ENCODE peak calls at places on chromosome 16, in ten cellular contexts. One of them, this sample, is unnamed.

GRCh38 chr16:68401871-68402747 is 46.2 kb downstream of the SMPD3 start:
- DNase-seq in AG04450: no peak
- DNase-seq in psoas muscle: no peak
- DNase-seq in cardiac muscle cell: no peak
- DNase-seq in stimulated activated CD4-positive, alpha-beta T cell treated with anti-CD3 and anti-CD28 coated beads, Interleukin-1b, Interleukin-23, amount 100 ng/mL, for 48 hours: peak
- DNase-seq in ascending aorta: no peak
- DNase-seq in NCI-H146: no peak
- DNase-seq in GM13976: no peak
- DNase-seq in SW480: peak
- DNase-seq in fibroblast of lung: peak
- DNase-seq in this sample: peak

GRCh38 chr16:50102046-50102756 is 36.4 kb downstream of the HEATR3 start:
- DNase-seq in AG04450: peak
- DNase-seq in psoas muscle: no peak
- DNase-seq in cardiac muscle cell: no peak
- DNase-seq in stimulated activated CD4-positive, alpha-beta T cell treated with anti-CD3 and anti-CD28 coated beads, Interleukin-1b, Interleukin-23, amount 100 ng/mL, for 48 hours: peak
- DNase-seq in ascending aorta: no peak
- DNase-seq in NCI-H146: no peak
- DNase-seq in GM13976: peak
- DNase-seq in SW480: no peak
- DNase-seq in fibroblast of lung: peak
- DNase-seq in this sample: peak

GRCh38 chr16:84613408-84614071 is 4.3 kb downstream of the COTL1 start:
- DNase-seq in AG04450: no peak
- DNase-seq in psoas muscle: no peak
- DNase-seq in cardiac muscle cell: no peak
- DNase-seq in stimulated activated CD4-positive, alpha-beta T cell treated with anti-CD3 and anti-CD28 coated beads, Interleukin-1b, Interleukin-23, amount 100 ng/mL, for 48 hours: no peak
- DNase-seq in ascending aorta: no peak
- DNase-seq in NCI-H146: no peak
- DNase-seq in GM13976: no peak
- DNase-seq in SW480: no peak
- DNase-seq in fibroblast of lung: no peak
- DNase-seq in this sample: no peak

GRCh38 chr16:51383909-51384308 is 232.8 kb upstream of the SALL1 start:
- DNase-seq in AG04450: no peak
- DNase-seq in psoas muscle: no peak
- DNase-seq in cardiac muscle cell: no peak
- DNase-seq in stimulated activated CD4-positive, alpha-beta T cell treated with anti-CD3 and anti-CD28 coated beads, Interleukin-1b, Interleukin-23, amount 100 ng/mL, for 48 hours: no peak
- DNase-seq in ascending aorta: no peak
- DNase-seq in NCI-H146: no peak
- DNase-seq in GM13976: no peak
- DNase-seq in SW480: no peak
- DNase-seq in fibroblast of lung: no peak
- DNase-seq in this sample: no peak

GRCh38 chr16:85514601-85515318 is 98.4 kb upstream of the GSE1 start:
- DNase-seq in AG04450: peak
- DNase-seq in psoas muscle: peak
- DNase-seq in cardiac muscle cell: no peak
- DNase-seq in stimulated activated CD4-positive, alpha-beta T cell treated with anti-CD3 and anti-CD28 coated beads, Interleukin-1b, Interleukin-23, amount 100 ng/mL, for 48 hours: no peak
- DNase-seq in ascending aorta: peak
- DNase-seq in NCI-H146: no peak
- DNase-seq in GM13976: no peak
- DNase-seq in SW480: peak
- DNase-seq in fibroblast of lung: peak
- DNase-seq in this sample: peak

GRCh38 chr16:87146676-87147075 is 170.5 kb downstream of the C16orf95 start:
- DNase-seq in AG04450: no peak
- DNase-seq in psoas muscle: no peak
- DNase-seq in cardiac muscle cell: peak
- DNase-seq in stimulated activated CD4-positive, alpha-beta T cell treated with anti-CD3 and anti-CD28 coated beads, Interleukin-1b, Interleukin-23, amount 100 ng/mL, for 48 hours: no peak
- DNase-seq in ascending aorta: no peak
- DNase-seq in NCI-H146: no peak
- DNase-seq in GM13976: no peak
- DNase-seq in SW480: no peak
- DNase-seq in fibroblast of lung: no peak
- DNase-seq in this sample: no peak

GRCh38 chr16:30896203-30896889 is at the start of gene CTF1:
- DNase-seq in AG04450: peak
- DNase-seq in psoas muscle: peak
- DNase-seq in cardiac muscle cell: peak
- DNase-seq in stimulated activated CD4-positive, alpha-beta T cell treated with anti-CD3 and anti-CD28 coated beads, Interleukin-1b, Interleukin-23, amount 100 ng/mL, for 48 hours: no peak
- DNase-seq in ascending aorta: peak
- DNase-seq in NCI-H146: peak
- DNase-seq in GM13976: no peak
- DNase-seq in SW480: no peak
- DNase-seq in fibroblast of lung: peak
- DNase-seq in this sample: peak

GRCh38 chr16:29790949-29791844 is 646 bp downstream of the KIF22 start:
- DNase-seq in AG04450: no peak
- DNase-seq in psoas muscle: no peak
- DNase-seq in cardiac muscle cell: no peak
- DNase-seq in stimulated activated CD4-positive, alpha-beta T cell treated with anti-CD3 and anti-CD28 coated beads, Interleukin-1b, Interleukin-23, amount 100 ng/mL, for 48 hours: no peak
- DNase-seq in ascending aorta: no peak
- DNase-seq in NCI-H146: peak
- DNase-seq in GM13976: no peak
- DNase-seq in SW480: no peak
- DNase-seq in fibroblast of lung: no peak
- DNase-seq in this sample: no peak

GRCh38 chr16:49150341-49150740 is 131.3 kb downstream of the CBLN1 start:
- DNase-seq in AG04450: no peak
- DNase-seq in psoas muscle: no peak
- DNase-seq in cardiac muscle cell: no peak
- DNase-seq in stimulated activated CD4-positive, alpha-beta T cell treated with anti-CD3 and anti-CD28 coated beads, Interleukin-1b, Interleukin-23, amount 100 ng/mL, for 48 hours: no peak
- DNase-seq in ascending aorta: no peak
- DNase-seq in NCI-H146: no peak
- DNase-seq in GM13976: no peak
- DNase-seq in SW480: no peak
- DNase-seq in fibroblast of lung: no peak
- DNase-seq in this sample: no peak

GRCh38 chr16:57807252-57807967 is 5.1 kb upstream of the KIFC3 start:
- DNase-seq in AG04450: no peak
- DNase-seq in psoas muscle: peak
- DNase-seq in cardiac muscle cell: no peak
- DNase-seq in stimulated activated CD4-positive, alpha-beta T cell treated with anti-CD3 and anti-CD28 coated beads, Interleukin-1b, Interleukin-23, amount 100 ng/mL, for 48 hours: no peak
- DNase-seq in ascending aorta: no peak
- DNase-seq in NCI-H146: peak
- DNase-seq in GM13976: no peak
- DNase-seq in SW480: no peak
- DNase-seq in fibroblast of lung: no peak
- DNase-seq in this sample: no peak

GRCh38 chr16:30649725-30650368 is 913 bp upstream of the PRR14 start:
- DNase-seq in AG04450: no peak
- DNase-seq in psoas muscle: no peak
- DNase-seq in cardiac muscle cell: no peak
- DNase-seq in stimulated activated CD4-positive, alpha-beta T cell treated with anti-CD3 and anti-CD28 coated beads, Interleukin-1b, Interleukin-23, amount 100 ng/mL, for 48 hours: no peak
- DNase-seq in ascending aorta: no peak
- DNase-seq in NCI-H146: no peak
- DNase-seq in GM13976: no peak
- DNase-seq in SW480: no peak
- DNase-seq in fibroblast of lung: no peak
- DNase-seq in this sample: no peak

GRCh38 chr16:11354733-11355574 is 9.7 kb downstream of the RMI2 start:
- DNase-seq in AG04450: peak
- DNase-seq in psoas muscle: no peak
- DNase-seq in cardiac muscle cell: no peak
- DNase-seq in stimulated activated CD4-positive, alpha-beta T cell treated with anti-CD3 and anti-CD28 coated beads, Interleukin-1b, Interleukin-23, amount 100 ng/mL, for 48 hours: peak
- DNase-seq in ascending aorta: no peak
- DNase-seq in NCI-H146: no peak
- DNase-seq in GM13976: peak
- DNase-seq in SW480: no peak
- DNase-seq in fibroblast of lung: peak
- DNase-seq in this sample: no peak

GRCh38 chr16:27226476-27226875 is 23.1 kb downstream of the KDM8 start:
- DNase-seq in AG04450: no peak
- DNase-seq in psoas muscle: peak
- DNase-seq in cardiac muscle cell: no peak
- DNase-seq in stimulated activated CD4-positive, alpha-beta T cell treated with anti-CD3 and anti-CD28 coated beads, Interleukin-1b, Interleukin-23, amount 100 ng/mL, for 48 hours: no peak
- DNase-seq in ascending aorta: no peak
- DNase-seq in NCI-H146: peak
- DNase-seq in GM13976: no peak
- DNase-seq in SW480: no peak
- DNase-seq in fibroblast of lung: no peak
- DNase-seq in this sample: no peak

GRCh38 chr16:65336169-65336568 is 214.3 kb upstream of the CDH11 start:
- DNase-seq in AG04450: no peak
- DNase-seq in psoas muscle: no peak
- DNase-seq in cardiac muscle cell: no peak
- DNase-seq in stimulated activated CD4-positive, alpha-beta T cell treated with anti-CD3 and anti-CD28 coated beads, Interleukin-1b, Interleukin-23, amount 100 ng/mL, for 48 hours: no peak
- DNase-seq in ascending aorta: no peak
- DNase-seq in NCI-H146: no peak
- DNase-seq in GM13976: no peak
- DNase-seq in SW480: no peak
- DNase-seq in fibroblast of lung: peak
- DNase-seq in this sample: peak

GRCh38 chr16:50263060-50263909 is 3.1 kb upstream of the ADCY7 start:
- DNase-seq in AG04450: no peak
- DNase-seq in psoas muscle: peak
- DNase-seq in cardiac muscle cell: no peak
- DNase-seq in stimulated activated CD4-positive, alpha-beta T cell treated with anti-CD3 and anti-CD28 coated beads, Interleukin-1b, Interleukin-23, amount 100 ng/mL, for 48 hours: no peak
- DNase-seq in ascending aorta: no peak
- DNase-seq in NCI-H146: no peak
- DNase-seq in GM13976: no peak
- DNase-seq in SW480: no peak
- DNase-seq in fibroblast of lung: no peak
- DNase-seq in this sample: no peak

GRCh38 chr16:78428193-78428592 is 328.7 kb downstream of the WWOX start:
- DNase-seq in AG04450: no peak
- DNase-seq in psoas muscle: no peak
- DNase-seq in cardiac muscle cell: no peak
- DNase-seq in stimulated activated CD4-positive, alpha-beta T cell treated with anti-CD3 and anti-CD28 coated beads, Interleukin-1b, Interleukin-23, amount 100 ng/mL, for 48 hours: no peak
- DNase-seq in ascending aorta: no peak
- DNase-seq in NCI-H146: no peak
- DNase-seq in GM13976: no peak
- DNase-seq in SW480: no peak
- DNase-seq in fibroblast of lung: no peak
- DNase-seq in this sample: no peak

GRCh38 chr16:30485818-30486436 is 13.4 kb downstream of the ITGAL start:
- DNase-seq in AG04450: no peak
- DNase-seq in psoas muscle: no peak
- DNase-seq in cardiac muscle cell: no peak
- DNase-seq in stimulated activated CD4-positive, alpha-beta T cell treated with anti-CD3 and anti-CD28 coated beads, Interleukin-1b, Interleukin-23, amount 100 ng/mL, for 48 hours: no peak
- DNase-seq in ascending aorta: no peak
- DNase-seq in NCI-H146: no peak
- DNase-seq in GM13976: no peak
- DNase-seq in SW480: no peak
- DNase-seq in fibroblast of lung: peak
- DNase-seq in this sample: no peak

GRCh38 chr16:84103678-84104077 is 13.1 kb downstream of the MBTPS1 start:
- DNase-seq in AG04450: no peak
- DNase-seq in psoas muscle: no peak
- DNase-seq in cardiac muscle cell: no peak
- DNase-seq in stimulated activated CD4-positive, alpha-beta T cell treated with anti-CD3 and anti-CD28 coated beads, Interleukin-1b, Interleukin-23, amount 100 ng/mL, for 48 hours: no peak
- DNase-seq in ascending aorta: no peak
- DNase-seq in NCI-H146: no peak
- DNase-seq in GM13976: no peak
- DNase-seq in SW480: no peak
- DNase-seq in fibroblast of lung: peak
- DNase-seq in this sample: no peak

This sample was measured in GM04503.